ENCODE peak calls at places on chromosomes 7 and 10, in seven cellular contexts. C, X, V, E, H, N and F are unnamed samples.

GRCh38 chr7:50379539-50379938 is 70.6 kb downstream of the FIGNL1 start:
- DNase-seq in V (no peak), H (no peak), N (no peak), C (no peak), E (no peak), X (no peak), F (no peak)

GRCh38 chr7:114085592-114086490 is 167.0 kb upstream of the PPP1R3A start:
- DNase-seq in H (peak), C (peak), E (peak), X (peak), N (peak), V (peak), F (no peak)

GRCh38 chr10:61286695-61287094 is 166.5 kb downstream of the TMEM26 start:
- DNase-seq in C (no peak), E (no peak), X (no peak), V (no peak), N (no peak), H (no peak), F (no peak)

GRCh38 chr10:1363466-1364121 is 307.4 kb downstream of the WDR37 start:
- DNase-seq in C (no peak), V (peak), E (no peak), H (no peak), N (no peak), X (no peak), F (no peak)

GRCh38 chr10:103729851-103730250 is 125.5 kb downstream of the SH3PXD2A start:
- DNase-seq in C (no peak), N (no peak), V (no peak), E (no peak), X (no peak), H (no peak), F (no peak)

GRCh38 chr7:15932318-15932717 is 245.8 kb upstream of the MEOX2 start:
- DNase-seq in E (no peak), H (no peak), N (no peak), X (no peak), C (no peak), V (no peak), F (no peak)

GRCh38 chr7:104137971-104138370 is 69.8 kb downstream of the ORC5 start:
- DNase-seq in H (no peak), V (no peak), N (no peak), C (no peak), X (no peak), E (no peak), F (peak)

GRCh38 chr7:111333010-111333409 is 229.3 kb downstream of the IMMP2L start:
- DNase-seq in V (no peak), E (no peak), X (no peak), C (no peak), N (no peak), H (no peak), F (no peak)

GRCh38 chr7:5086256-5086655 is 40.6 kb downstream of the RBAK start:
- DNase-seq in C (no peak), X (no peak), E (no peak), V (no peak), N (no peak), H (no peak), F (no peak)

GRCh38 chr7:64046041-64046389 is 781 bp downstream of the ZNF727 start:
- DNase-seq in X (no peak), H (no peak), N (no peak), C (no peak), V (no peak), E (no peak), F (no peak)

GRCh38 chr10:15704581-15704968 is 15.1 kb downstream of the ITGA8 start:
- DNase-seq in N (no peak), X (no peak), C (no peak), E (no peak), V (no peak), H (no peak), F (no peak)

GRCh38 chr10:6678211-6678803 is 98.2 kb upstream of the PRKCQ start:
- DNase-seq in C (peak), V (no peak), E (peak), N (no peak), H (peak), X (peak), F (no peak)

DNA sequence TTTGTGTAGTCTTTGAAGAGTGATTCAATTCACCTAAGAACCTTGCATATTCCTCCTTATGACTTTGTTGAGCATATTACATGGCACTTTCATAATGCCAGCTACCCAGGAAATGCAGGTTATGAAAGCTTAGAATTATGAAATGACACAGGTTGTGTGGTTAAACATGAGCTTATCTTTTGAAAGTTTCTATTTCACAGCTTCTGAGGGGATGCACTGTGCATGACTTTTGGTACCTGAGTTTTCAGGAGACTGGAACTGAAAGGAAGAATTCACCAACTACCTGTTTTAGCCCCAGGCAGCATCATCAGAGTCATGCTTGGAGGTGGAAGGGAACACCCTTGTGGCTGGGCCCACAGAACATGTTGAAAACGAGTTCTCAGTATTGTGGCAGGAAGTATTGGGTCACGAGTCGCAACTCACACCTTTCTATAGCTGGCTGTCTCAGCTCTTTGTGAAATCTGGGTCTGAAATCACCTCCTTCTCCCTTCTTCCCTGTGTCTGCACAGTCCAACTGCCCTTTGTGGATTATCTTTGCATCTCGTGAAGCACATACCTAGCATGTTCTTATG is 228.2 kb downstream of the PTEN start:
- DNase-seq in V (peak), C (no peak), X (peak), H (peak), N (peak), E (no peak), F (no peak)
- TF ChIP-seq POLR2A in V (no peak), C (no peak), X (no peak), H (no peak), N (no peak), E (no peak), F (no peak)

GRCh38 chr10:17365402-17365801 is 89.0 kb downstream of the ST8SIA6 start:
- DNase-seq in X (no peak), E (no peak), C (no peak), H (no peak), V (no peak), N (no peak), F (no peak)
- TF ChIP-seq POLR2A in X (no peak), E (no peak), C (no peak), H (no peak), V (no peak), N (no peak), F (no peak)

DNA sequence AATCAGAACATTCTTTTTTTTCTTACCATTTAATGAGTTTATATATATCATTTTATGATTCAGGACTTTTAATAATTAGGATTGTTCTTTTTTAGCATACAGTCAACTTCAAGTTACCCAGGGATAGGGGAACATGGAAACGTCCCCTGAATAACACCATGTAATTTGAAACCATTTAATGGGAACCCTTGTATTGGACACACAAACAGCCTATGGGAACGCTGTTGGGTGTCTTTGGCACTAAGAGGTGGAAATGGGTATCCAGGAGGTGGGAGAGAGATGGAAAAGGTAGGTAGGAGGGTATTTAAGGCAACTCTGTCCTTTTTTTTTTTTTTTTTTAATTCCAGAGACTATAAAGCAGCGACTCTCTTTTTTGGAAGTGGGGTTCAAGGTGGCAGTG is 2.6 kb downstream of the LUC7L2 start:
- DNase-seq in C (no peak), H (no peak), N (no peak), E (no peak), X (no peak), V (no peak), F (no peak)
- TF ChIP-seq POLR2A in C (no peak), H (no peak), N (no peak), E (no peak), X (no peak), V (no peak), F (no peak)

DNA sequence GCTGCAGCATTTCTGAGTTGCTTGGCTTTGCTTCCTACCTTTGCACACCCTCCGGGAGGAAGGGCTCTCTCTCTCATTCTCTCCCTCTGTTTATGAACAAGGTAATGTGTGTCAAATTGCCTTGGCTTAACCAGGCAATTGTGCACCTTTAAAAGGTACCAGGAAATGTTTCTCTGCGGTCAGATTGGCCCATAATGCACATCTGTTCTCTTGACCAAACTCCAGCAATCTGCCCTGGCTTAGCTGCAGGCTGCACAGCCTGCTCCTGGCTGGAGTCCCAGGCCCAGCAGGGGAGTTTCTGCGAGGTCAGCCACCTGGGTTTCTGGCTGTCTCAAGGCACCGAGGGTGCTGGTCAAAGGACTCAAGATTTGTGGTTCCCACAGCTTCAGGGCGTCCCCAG is 223.8 kb downstream of the SNX10 start:
- DNase-seq in X (no peak), C (peak), H (peak), E (no peak), N (no peak), V (no peak), F (peak)
- TF ChIP-seq POLR2A in X (no peak), C (no peak), H (no peak), E (no peak), N (no peak), V (no peak), F (no peak)